ENCODE peak calls at places on chromosomes 2 and 18, in five cellular contexts. B is left lung, I is PC-9, F is neural progenitor cell, W is spleen. V is an unnamed sample.

GRCh38 chr2:74578476-74578875 is 24.0 kb downstream of the DOK1 start:
- DNase-seq in I (no peak), F (no peak), W (no peak), B (no peak), V (no peak)

GRCh38 chr2:98127229-98127989 is 40.4 kb downstream of the VWA3B start:
- DNase-seq in W (no peak), B (no peak), F (no peak), I (no peak), V (no peak)

GRCh38 chr2:105618351-105618659 is 126.4 kb upstream of the NCK2 start:
- DNase-seq in W (no peak), I (no peak), F (no peak), B (no peak), V (no peak)

GRCh38 chr2:101802329-101802728 is 104.8 kb downstream of the MAP4K4 start:
- DNase-seq in I (peak; percentile 11), B (no peak), F (no peak), W (no peak), V (no peak)

GRCh38 chr2:160984426-160985077 is 175.7 kb upstream of the TANK start:
- DNase-seq in F (no peak), W (no peak), B (no peak), I (no peak), V (no peak)

GRCh38 chr18:45652703-45653490 is 37.6 kb downstream of the SLC14A2 start:
- DNase-seq in W (no peak), B (no peak), F (no peak), I (no peak), V (no peak)

GRCh38 chr2:213429516-213429915 is 145.3 kb downstream of the SPAG16 start:
- DNase-seq in B (no peak), F (no peak), W (no peak), I (no peak), V (no peak)

GRCh38 chr2:72778410-72778809 is 47.4 kb downstream of the EXOC6B start:
- DNase-seq in F (no peak), W (no peak), B (no peak), I (no peak), V (no peak)

GRCh38 chr2:204901591-204901990 is 356.3 kb downstream of the PARD3B start:
- DNase-seq in F (no peak), I (no peak), W (no peak), B (no peak), V (no peak)

GRCh38 chr2:158463496-158464095 is 6.8 kb downstream of the PKP4 start:
- DNase-seq in B (no peak), F (no peak), I (no peak), W (no peak), V (no peak)

GRCh38 chr2:118565816-118566540 is 281.5 kb downstream of the EN1 start:
- DNase-seq in I (no peak), W (no peak), F (no peak), B (no peak), V (no peak)

GRCh38 chr18:58915006-58915799 is 50.5 kb downstream of the ZNF532 start:
- DNase-seq in F (no peak), W (no peak), I (no peak), B (no peak), V (no peak)

GRCh38 chr2:45607701-45608100 is 3.4 kb downstream of the SRBD1 start:
- DNase-seq in W (no peak), F (peak; percentile 67), I (no peak), B (no peak), V (no peak)

GRCh38 chr2:209331291-209331844 is 92.5 kb upstream of the MAP2 start:
- DNase-seq in F (peak; percentile 62), W (no peak), B (no peak), I (no peak), V (no peak)

GRCh38 chr2:23687713-23688112 is 239.2 kb downstream of the ATAD2B start:
- DNase-seq in I (no peak), B (peak; percentile 66), W (no peak), F (no peak), V (no peak)

GRCh38 chr2:98912957-98913915 is 22.8 kb downstream of the CRACDL start:
- DNase-seq in B (no peak), I (peak; percentile 24), F (no peak), W (peak; percentile 59), V (peak; percentile 59)

GRCh38 chr2:224220581-224221255 is 181.2 kb downstream of the FAM124B start:
- DNase-seq in W (no peak), I (peak; percentile 19), F (no peak), B (no peak), V (no peak)

GRCh38 chr18:46716827-46717226 is 40.0 kb downstream of the ST8SIA5 start:
- DNase-seq in I (no peak), F (no peak), W (no peak), B (no peak), V (no peak)

GRCh38 chr2:21803550-21803949 is 679.8 kb downstream of the TDRD15 start:
- DNase-seq in B (no peak), W (no peak), F (no peak), I (no peak), V (no peak)

GRCh38 chr2:28224648-28225471 is 167.8 kb upstream of the FOSL2 start:
- DNase-seq in I (no peak), B (no peak), W (no peak), F (peak; percentile 7), V (no peak)

GRCh38 chr2:142961202-142961601 is 83.7 kb downstream of the KYNU start:
- DNase-seq in I (no peak), B (no peak), W (no peak), F (no peak), V (no peak)

GRCh38 chr2:194915485-194915884 is 741.5 kb upstream of the SLC39A10 start:
- DNase-seq in I (no peak), W (no peak), B (no peak), F (no peak), V (no peak)

GRCh38 chr18:49491857-49492693 is 5.0 kb upstream of the C18orf32 start:
- DNase-seq in W (peak; percentile 92), F (peak; percentile 98), B (peak; percentile 86), I (peak; percentile 79), V (peak; percentile 89)

GRCh38 chr2:195659114-195659513 is 2.1 kb downstream of the SLC39A10 start:
- DNase-seq in I (no peak), F (no peak), W (no peak), B (no peak), V (no peak)

GRCh38 chr2:101793277-101793969 is 95.9 kb downstream of the MAP4K4 start:
- DNase-seq in B (no peak), I (no peak), F (peak; percentile 76), W (no peak), V (no peak)

GRCh38 chr2:37679072-37679695 is 7.7 kb upstream of the CDC42EP3 start:
- DNase-seq in W (no peak), I (no peak), F (no peak), B (no peak), V (no peak)

GRCh38 chr18:57833441-57834101 is 30.5 kb upstream of the ATP8B1 start:
- DNase-seq in I (peak; percentile 11), F (peak; percentile 6), W (no peak), B (no peak), V (no peak)

GRCh38 chr2:179454443-179455218 is 190.0 kb upstream of the SESTD1 start:
- DNase-seq in I (peak; percentile 40), W (no peak), F (no peak), B (no peak), V (no peak)

GRCh38 chr2:240524963-240525718 is 32.6 kb downstream of the ANKMY1 start:
- DNase-seq in B (no peak), W (peak; percentile 32), I (no peak), F (no peak), V (no peak)
- H3K27ac ChIP-seq in B (no peak overlapping the region), W (no peak overlapping the region), I (no peak overlapping the region), F (no peak overlapping the region), V (no peak overlapping the region)

DNA sequence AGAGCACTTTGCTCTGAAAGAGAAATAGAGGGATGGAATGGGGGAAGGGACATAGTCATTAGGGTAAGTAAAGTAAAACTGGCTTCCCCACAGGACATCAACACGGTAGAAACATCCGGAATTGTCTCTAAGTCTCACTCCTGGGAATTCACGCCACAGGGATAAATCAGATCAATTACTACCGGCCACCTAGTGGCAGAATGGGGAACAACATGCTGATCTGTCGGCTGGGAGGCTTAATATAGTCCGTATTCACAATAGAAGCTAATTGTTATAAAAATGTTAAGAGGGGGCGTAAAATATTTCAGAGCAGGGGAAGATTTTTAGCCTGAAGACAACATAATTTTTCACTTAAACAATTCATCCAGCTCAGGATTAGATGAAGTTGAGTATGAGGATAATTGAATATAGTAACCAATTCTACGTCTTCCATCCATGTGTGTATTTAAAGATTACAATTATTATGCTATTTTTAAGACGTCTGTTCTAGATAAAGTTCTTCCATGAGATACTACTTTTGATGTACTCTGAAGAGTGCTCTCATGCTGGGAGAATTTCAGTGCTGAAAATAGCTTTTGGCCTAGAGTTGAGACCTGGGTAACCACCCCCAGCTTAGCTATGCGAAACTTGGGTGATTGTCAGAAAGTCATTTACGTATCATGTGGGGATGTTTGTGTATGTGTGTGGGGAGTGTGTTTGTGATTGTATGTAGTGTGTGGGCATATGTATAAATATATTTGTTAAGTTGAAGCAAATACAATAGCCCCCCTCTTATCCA is 65.7 kb downstream of the LRRTM1 start:
- DNase-seq in B (no peak), F (peak; percentile 51), I (peak; percentile 28), W (no peak), V (no peak)
- TF ChIP-seq CTCF in B (peak; percentile 76), F (peak; percentile 81), I (peak; percentile 86), W (peak; percentile 64), V (peak; percentile 65)

DNA sequence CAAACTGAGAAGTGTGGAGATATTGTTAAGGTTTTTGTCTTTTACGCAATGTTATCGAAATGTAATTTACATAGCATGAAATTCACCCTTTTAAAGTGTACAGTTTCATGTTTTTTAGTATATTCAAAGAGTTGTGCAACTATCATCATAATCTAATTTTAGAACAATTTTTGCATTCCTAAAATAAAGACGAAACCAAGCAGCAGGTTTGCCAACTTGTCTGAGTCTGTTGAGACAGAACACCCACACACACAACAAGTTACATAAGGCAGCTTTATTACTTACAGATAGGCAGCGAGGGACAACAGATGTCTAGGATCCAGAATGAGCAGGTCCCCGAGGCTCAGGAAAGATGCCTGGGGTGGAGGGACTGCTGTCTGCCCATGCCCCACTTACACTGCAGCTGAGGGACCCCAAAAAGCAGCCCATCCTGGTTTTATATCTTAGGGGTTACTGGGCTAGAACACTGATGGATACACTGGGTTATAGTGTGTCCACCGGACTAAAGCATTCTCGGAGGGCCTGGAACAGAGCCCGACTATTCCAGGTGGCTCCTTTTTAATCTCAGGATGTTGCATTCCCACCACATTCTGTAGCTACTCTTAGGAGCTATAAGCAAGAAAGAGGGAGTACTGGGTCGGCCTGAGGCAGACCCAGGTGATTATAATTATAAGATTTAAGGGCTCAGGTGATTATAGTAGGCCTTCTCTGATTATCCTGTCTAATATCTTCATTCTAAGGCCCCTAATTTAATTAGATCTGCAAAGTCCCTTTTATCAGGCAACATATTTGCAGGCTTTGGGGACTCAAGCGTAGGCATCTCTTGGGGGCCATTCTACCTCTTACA is 150.2 kb upstream of the DOK6 start:
- DNase-seq in B (peak; percentile 5), F (no peak), W (no peak), I (no peak), V (no peak)
- H3K4me3 ChIP-seq in B (no peak overlapping the region), F (no peak overlapping the region), W (no peak overlapping the region), I (no peak overlapping the region), V (no peak overlapping the region)

DNA sequence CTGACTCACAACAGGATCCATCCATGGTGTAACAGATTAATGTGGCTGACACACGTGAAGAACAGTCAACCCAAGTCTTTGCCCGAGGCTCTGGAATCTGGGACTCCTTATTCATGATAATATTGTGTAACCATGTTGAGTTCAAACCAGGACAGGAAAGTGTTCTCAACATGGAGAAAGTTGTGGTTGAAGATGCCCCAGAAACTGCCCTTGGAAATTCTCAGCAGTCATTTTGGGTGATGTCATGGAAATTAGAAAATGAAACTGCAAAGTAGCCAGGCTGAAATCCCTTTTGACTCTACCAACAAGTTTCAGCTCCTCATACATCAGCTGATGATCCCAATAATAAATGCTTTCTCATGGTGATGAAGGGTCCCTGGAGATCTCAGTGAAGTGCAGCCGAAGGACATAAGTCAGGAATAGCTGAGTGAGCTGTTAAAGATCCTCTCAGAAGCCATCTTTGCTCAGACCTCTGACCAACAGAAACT is 307.7 kb downstream of the TNS1 start:
- DNase-seq in B (no peak), I (peak; percentile 8), W (no peak), F (no peak), V (no peak)
- H3K27ac ChIP-seq in B (no peak overlapping the region), I (peak overlapping the region; percentile 29), W (peak overlapping the region; percentile 28), F (no peak overlapping the region), V (peak overlapping the region; percentile 43)